ENCODE peak calls at places on chromosome 15, in seven cellular contexts. One of them, this sample, is unnamed.

GRCh38 chr15:59892995-59893394 is 111.1 kb upstream of the FOXB1 start:
- DNase-seq in hypothalamus: no peak
- DNase-seq in H7: peak
- DNase-seq in WERI-Rb-1: no peak
- DNase-seq in stimulated activated CD8-positive, alpha-beta memory T cell treated with anti-CD3 and anti-CD28 coated beads, Interleukin-15, amount 100 ng/mL, for 1 hour: no peak
- DNase-seq in NCI-H2029: no peak
- DNase-seq in globus pallidus: no peak
- DNase-seq in this sample: no peak

GRCh38 chr15:98865397-98866339 is 141.9 kb downstream of the PGPEP1L start:
- DNase-seq in hypothalamus: no peak
- DNase-seq in H7: peak
- DNase-seq in WERI-Rb-1: peak
- DNase-seq in stimulated activated CD8-positive, alpha-beta memory T cell treated with anti-CD3 and anti-CD28 coated beads, Interleukin-15, amount 100 ng/mL, for 1 hour: peak
- DNase-seq in NCI-H2029: peak
- DNase-seq in globus pallidus: peak
- DNase-seq in this sample: peak

GRCh38 chr15:38888701-38889154 is 324.1 kb upstream of the RASGRP1 start:
- DNase-seq in hypothalamus: no peak
- DNase-seq in H7: no peak
- DNase-seq in WERI-Rb-1: peak
- DNase-seq in stimulated activated CD8-positive, alpha-beta memory T cell treated with anti-CD3 and anti-CD28 coated beads, Interleukin-15, amount 100 ng/mL, for 1 hour: no peak
- DNase-seq in NCI-H2029: no peak
- DNase-seq in globus pallidus: no peak
- DNase-seq in this sample: no peak

GRCh38 chr15:90648137-90649070 is 68.7 kb upstream of the BLM start:
- DNase-seq in hypothalamus: no peak
- DNase-seq in H7: peak
- DNase-seq in WERI-Rb-1: peak
- DNase-seq in stimulated activated CD8-positive, alpha-beta memory T cell treated with anti-CD3 and anti-CD28 coated beads, Interleukin-15, amount 100 ng/mL, for 1 hour: peak
- DNase-seq in NCI-H2029: no peak
- DNase-seq in globus pallidus: peak
- DNase-seq in this sample: peak

GRCh38 chr15:48371961-48372360 is 40.7 kb downstream of the DUT start:
- DNase-seq in hypothalamus: no peak
- DNase-seq in H7: no peak
- DNase-seq in WERI-Rb-1: no peak
- DNase-seq in stimulated activated CD8-positive, alpha-beta memory T cell treated with anti-CD3 and anti-CD28 coated beads, Interleukin-15, amount 100 ng/mL, for 1 hour: no peak
- DNase-seq in NCI-H2029: no peak
- DNase-seq in globus pallidus: no peak
- DNase-seq in this sample: no peak

GRCh38 chr15:60396964-60397771 is 618 bp downstream of the ANXA2 start:
- DNase-seq in hypothalamus: no peak
- DNase-seq in H7: peak
- DNase-seq in WERI-Rb-1: no peak
- DNase-seq in stimulated activated CD8-positive, alpha-beta memory T cell treated with anti-CD3 and anti-CD28 coated beads, Interleukin-15, amount 100 ng/mL, for 1 hour: no peak
- DNase-seq in NCI-H2029: no peak
- DNase-seq in globus pallidus: no peak
- DNase-seq in this sample: peak

GRCh38 chr15:36866896-36867295 is 233.5 kb downstream of the MEIS2 start:
- DNase-seq in hypothalamus: no peak
- DNase-seq in H7: no peak
- DNase-seq in WERI-Rb-1: no peak
- DNase-seq in stimulated activated CD8-positive, alpha-beta memory T cell treated with anti-CD3 and anti-CD28 coated beads, Interleukin-15, amount 100 ng/mL, for 1 hour: no peak
- DNase-seq in NCI-H2029: no peak
- DNase-seq in globus pallidus: no peak
- DNase-seq in this sample: no peak

GRCh38 chr15:56533741-56534416 is 68.9 kb upstream of the MNS1 start:
- DNase-seq in hypothalamus: no peak
- DNase-seq in H7: no peak
- DNase-seq in WERI-Rb-1: no peak
- DNase-seq in stimulated activated CD8-positive, alpha-beta memory T cell treated with anti-CD3 and anti-CD28 coated beads, Interleukin-15, amount 100 ng/mL, for 1 hour: no peak
- DNase-seq in NCI-H2029: no peak
- DNase-seq in globus pallidus: no peak
- DNase-seq in this sample: no peak

GRCh38 chr15:99958426-99959097 is 225.3 kb upstream of the LYSMD4 start:
- DNase-seq in hypothalamus: no peak
- DNase-seq in H7: no peak
- DNase-seq in WERI-Rb-1: no peak
- DNase-seq in stimulated activated CD8-positive, alpha-beta memory T cell treated with anti-CD3 and anti-CD28 coated beads, Interleukin-15, amount 100 ng/mL, for 1 hour: no peak
- DNase-seq in NCI-H2029: no peak
- DNase-seq in globus pallidus: no peak
- DNase-seq in this sample: no peak

GRCh38 chr15:47576921-47577474 is 140.3 kb upstream of the SEMA6D start:
- DNase-seq in hypothalamus: no peak
- DNase-seq in H7: no peak
- DNase-seq in WERI-Rb-1: no peak
- DNase-seq in stimulated activated CD8-positive, alpha-beta memory T cell treated with anti-CD3 and anti-CD28 coated beads, Interleukin-15, amount 100 ng/mL, for 1 hour: no peak
- DNase-seq in NCI-H2029: no peak
- DNase-seq in globus pallidus: no peak
- DNase-seq in this sample: no peak

GRCh38 chr15:89963301-89964288 is 37.5 kb upstream of the ZNF710 start:
- DNase-seq in hypothalamus: no peak
- DNase-seq in H7: no peak
- DNase-seq in WERI-Rb-1: no peak
- DNase-seq in stimulated activated CD8-positive, alpha-beta memory T cell treated with anti-CD3 and anti-CD28 coated beads, Interleukin-15, amount 100 ng/mL, for 1 hour: no peak
- DNase-seq in NCI-H2029: no peak
- DNase-seq in globus pallidus: peak
- DNase-seq in this sample: no peak

GRCh38 chr15:68829068-68829467 is 8.4 kb upstream of the ANP32A start:
- DNase-seq in hypothalamus: no peak
- DNase-seq in H7: no peak
- DNase-seq in WERI-Rb-1: no peak
- DNase-seq in stimulated activated CD8-positive, alpha-beta memory T cell treated with anti-CD3 and anti-CD28 coated beads, Interleukin-15, amount 100 ng/mL, for 1 hour: no peak
- DNase-seq in NCI-H2029: no peak
- DNase-seq in globus pallidus: peak
- DNase-seq in this sample: no peak

GRCh38 chr15:53675832-53676231 is 83.6 kb downstream of the WDR72 start:
- DNase-seq in hypothalamus: no peak
- DNase-seq in H7: no peak
- DNase-seq in WERI-Rb-1: no peak
- DNase-seq in stimulated activated CD8-positive, alpha-beta memory T cell treated with anti-CD3 and anti-CD28 coated beads, Interleukin-15, amount 100 ng/mL, for 1 hour: no peak
- DNase-seq in NCI-H2029: no peak
- DNase-seq in globus pallidus: no peak
- DNase-seq in this sample: no peak

GRCh38 chr15:67253517-67254237 is 784 bp downstream of the AAGAB start:
- DNase-seq in hypothalamus: no peak
- DNase-seq in H7: peak
- DNase-seq in WERI-Rb-1: no peak
- DNase-seq in stimulated activated CD8-positive, alpha-beta memory T cell treated with anti-CD3 and anti-CD28 coated beads, Interleukin-15, amount 100 ng/mL, for 1 hour: no peak
- DNase-seq in NCI-H2029: no peak
- DNase-seq in globus pallidus: no peak
- DNase-seq in this sample: no peak

GRCh38 chr15:47750030-47750739 is 32.9 kb downstream of the SEMA6D start:
- DNase-seq in hypothalamus: no peak
- DNase-seq in H7: no peak
- DNase-seq in WERI-Rb-1: no peak
- DNase-seq in stimulated activated CD8-positive, alpha-beta memory T cell treated with anti-CD3 and anti-CD28 coated beads, Interleukin-15, amount 100 ng/mL, for 1 hour: no peak
- DNase-seq in NCI-H2029: no peak
- DNase-seq in globus pallidus: no peak
- DNase-seq in this sample: no peak

GRCh38 chr15:57865294-57865693 is 158.8 kb downstream of the POLR2M start:
- DNase-seq in hypothalamus: no peak
- DNase-seq in H7: peak
- DNase-seq in WERI-Rb-1: peak
- DNase-seq in stimulated activated CD8-positive, alpha-beta memory T cell treated with anti-CD3 and anti-CD28 coated beads, Interleukin-15, amount 100 ng/mL, for 1 hour: no peak
- DNase-seq in NCI-H2029: no peak
- DNase-seq in globus pallidus: no peak
- DNase-seq in this sample: no peak

GRCh38 chr15:33545866-33546265 is 235.1 kb downstream of the RYR3 start:
- DNase-seq in hypothalamus: no peak
- DNase-seq in H7: no peak
- DNase-seq in WERI-Rb-1: peak
- DNase-seq in stimulated activated CD8-positive, alpha-beta memory T cell treated with anti-CD3 and anti-CD28 coated beads, Interleukin-15, amount 100 ng/mL, for 1 hour: no peak
- DNase-seq in NCI-H2029: no peak
- DNase-seq in globus pallidus: no peak
- DNase-seq in this sample: no peak

GRCh38 chr15:96586901-96587300 is 256.4 kb downstream of the NR2F2 start:
- DNase-seq in hypothalamus: no peak
- DNase-seq in H7: no peak
- DNase-seq in WERI-Rb-1: no peak
- DNase-seq in stimulated activated CD8-positive, alpha-beta memory T cell treated with anti-CD3 and anti-CD28 coated beads, Interleukin-15, amount 100 ng/mL, for 1 hour: no peak
- DNase-seq in NCI-H2029: no peak
- DNase-seq in globus pallidus: peak
- DNase-seq in this sample: no peak

GRCh38 chr15:60993008-60993407 is 236.1 kb downstream of the RORA start:
- DNase-seq in hypothalamus: no peak
- DNase-seq in H7: no peak
- DNase-seq in WERI-Rb-1: no peak
- DNase-seq in stimulated activated CD8-positive, alpha-beta memory T cell treated with anti-CD3 and anti-CD28 coated beads, Interleukin-15, amount 100 ng/mL, for 1 hour: no peak
- DNase-seq in NCI-H2029: no peak
- DNase-seq in globus pallidus: no peak
- DNase-seq in this sample: no peak

GRCh38 chr15:50418041-50418583 is 6.1 kb upstream of the USP8 start:
- DNase-seq in hypothalamus: no peak
- DNase-seq in H7: no peak
- DNase-seq in WERI-Rb-1: no peak
- DNase-seq in stimulated activated CD8-positive, alpha-beta memory T cell treated with anti-CD3 and anti-CD28 coated beads, Interleukin-15, amount 100 ng/mL, for 1 hour: no peak
- DNase-seq in NCI-H2029: no peak
- DNase-seq in globus pallidus: no peak
- DNase-seq in this sample: no peak

GRCh38 chr15:67413770-67414429 is 107.0 kb upstream of the C15orf61 start:
- DNase-seq in hypothalamus: no peak
- DNase-seq in H7: no peak
- DNase-seq in WERI-Rb-1: no peak
- DNase-seq in stimulated activated CD8-positive, alpha-beta memory T cell treated with anti-CD3 and anti-CD28 coated beads, Interleukin-15, amount 100 ng/mL, for 1 hour: no peak
- DNase-seq in NCI-H2029: no peak
- DNase-seq in globus pallidus: no peak
- DNase-seq in this sample: no peak

GRCh38 chr15:74127954-74128784 is 2.2 kb upstream of the ISLR2 start:
- DNase-seq in hypothalamus: no peak
- DNase-seq in H7: peak
- DNase-seq in WERI-Rb-1: no peak
- DNase-seq in stimulated activated CD8-positive, alpha-beta memory T cell treated with anti-CD3 and anti-CD28 coated beads, Interleukin-15, amount 100 ng/mL, for 1 hour: no peak
- DNase-seq in NCI-H2029: no peak
- DNase-seq in globus pallidus: no peak
- DNase-seq in this sample: no peak

GRCh38 chr15:69604050-69604378 is 151.4 kb downstream of the RPLP1 start:
- DNase-seq in hypothalamus: no peak
- DNase-seq in H7: peak
- DNase-seq in WERI-Rb-1: peak
- DNase-seq in stimulated activated CD8-positive, alpha-beta memory T cell treated with anti-CD3 and anti-CD28 coated beads, Interleukin-15, amount 100 ng/mL, for 1 hour: no peak
- DNase-seq in NCI-H2029: peak
- DNase-seq in globus pallidus: no peak
- DNase-seq in this sample: no peak

GRCh38 chr15:91855684-91856553 is 2.4 kb downstream of the SLCO3A1 start:
- DNase-seq in hypothalamus: no peak
- DNase-seq in H7: peak
- DNase-seq in WERI-Rb-1: peak
- DNase-seq in stimulated activated CD8-positive, alpha-beta memory T cell treated with anti-CD3 and anti-CD28 coated beads, Interleukin-15, amount 100 ng/mL, for 1 hour: no peak
- DNase-seq in NCI-H2029: peak
- DNase-seq in globus pallidus: no peak
- DNase-seq in this sample: no peak

GRCh38 chr15:90004671-90005070 is 3.5 kb downstream of the ZNF710 start:
- DNase-seq in hypothalamus: no peak
- DNase-seq in H7: no peak
- DNase-seq in WERI-Rb-1: no peak
- DNase-seq in stimulated activated CD8-positive, alpha-beta memory T cell treated with anti-CD3 and anti-CD28 coated beads, Interleukin-15, amount 100 ng/mL, for 1 hour: no peak
- DNase-seq in NCI-H2029: no peak
- DNase-seq in globus pallidus: peak
- DNase-seq in this sample: no peak

GRCh38 chr15:51692154-51692553 is 10.9 kb downstream of the SCG3 start:
- DNase-seq in hypothalamus: no peak
- DNase-seq in H7: no peak
- DNase-seq in WERI-Rb-1: no peak
- DNase-seq in stimulated activated CD8-positive, alpha-beta memory T cell treated with anti-CD3 and anti-CD28 coated beads, Interleukin-15, amount 100 ng/mL, for 1 hour: no peak
- DNase-seq in NCI-H2029: no peak
- DNase-seq in globus pallidus: no peak
- DNase-seq in this sample: no peak

GRCh38 chr15:61749169-61749568 is 311.1 kb downstream of the VPS13C start:
- DNase-seq in hypothalamus: no peak
- DNase-seq in H7: no peak
- DNase-seq in WERI-Rb-1: no peak
- DNase-seq in stimulated activated CD8-positive, alpha-beta memory T cell treated with anti-CD3 and anti-CD28 coated beads, Interleukin-15, amount 100 ng/mL, for 1 hour: no peak
- DNase-seq in NCI-H2029: no peak
- DNase-seq in globus pallidus: no peak
- DNase-seq in this sample: no peak

GRCh38 chr15:99696096-99696495 is 37.1 kb downstream of the LYSMD4 start:
- DNase-seq in hypothalamus: no peak
- DNase-seq in H7: no peak
- DNase-seq in WERI-Rb-1: no peak
- DNase-seq in stimulated activated CD8-positive, alpha-beta memory T cell treated with anti-CD3 and anti-CD28 coated beads, Interleukin-15, amount 100 ng/mL, for 1 hour: no peak
- DNase-seq in NCI-H2029: no peak
- DNase-seq in globus pallidus: no peak
- DNase-seq in this sample: no peak

GRCh38 chr15:63466378-63467192 is 37.8 kb upstream of the USP3 start:
- DNase-seq in hypothalamus: no peak
- DNase-seq in H7: peak
- DNase-seq in WERI-Rb-1: peak
- DNase-seq in stimulated activated CD8-positive, alpha-beta memory T cell treated with anti-CD3 and anti-CD28 coated beads, Interleukin-15, amount 100 ng/mL, for 1 hour: peak
- DNase-seq in NCI-H2029: peak
- DNase-seq in globus pallidus: peak
- DNase-seq in this sample: peak

GRCh38 chr15:51227967-51228783 is 110.2 kb downstream of the CYP19A1 start:
- DNase-seq in hypothalamus: no peak
- DNase-seq in H7: no peak
- DNase-seq in WERI-Rb-1: no peak
- DNase-seq in stimulated activated CD8-positive, alpha-beta memory T cell treated with anti-CD3 and anti-CD28 coated beads, Interleukin-15, amount 100 ng/mL, for 1 hour: no peak
- DNase-seq in NCI-H2029: no peak
- DNase-seq in globus pallidus: peak
- DNase-seq in this sample: no peak

GRCh38 chr15:75697523-75698398 is 14.9 kb downstream of the CSPG4 start:
- DNase-seq in hypothalamus: no peak
- DNase-seq in H7: peak
- DNase-seq in WERI-Rb-1: no peak
- DNase-seq in stimulated activated CD8-positive, alpha-beta memory T cell treated with anti-CD3 and anti-CD28 coated beads, Interleukin-15, amount 100 ng/mL, for 1 hour: no peak
- DNase-seq in NCI-H2029: no peak
- DNase-seq in globus pallidus: no peak
- DNase-seq in this sample: no peak